ENCODE peak calls at places on chromosomes 2 and 18, in nine cellular contexts. O is HCT116, D is neural progenitor cell, B is left ventricle myocardium inferior, Y is GM23338, M is transverse colon, P is H7, H is dorsolateral prefrontal cortex, K is astrocyte of the spinal cord. R is an unnamed sample.

GRCh38 chr18:28581503-28582169 is 404.7 kb upstream of the CDH2 start:
- DNase-seq in O (no peak), D (peak), B (no peak), Y (peak), M (no peak), P (no peak), H (no peak), K (peak), R (no peak)

GRCh38 chr18:22674300-22674699 is 256.6 kb upstream of the CTAGE1 start:
- DNase-seq in O (peak), D (no peak), B (no peak), Y (no peak), M (no peak), P (no peak), H (no peak), K (peak), R (peak)

GRCh38 chr2:27823135-27823534 is 51.6 kb downstream of the MRPL33 start:
- DNase-seq in O (no peak), D (no peak), B (no peak), Y (no peak), M (no peak), P (no peak), H (no peak), K (no peak), R (no peak)

GRCh38 chr2:46171441-46171953 is 125.7 kb upstream of the EPAS1 start:
- DNase-seq in O (peak), D (peak), B (no peak), Y (no peak), M (no peak), P (no peak), H (peak), K (peak), R (peak)

GRCh38 chr2:24352664-24353063 is 7.7 kb downstream of the ITSN2 start:
- DNase-seq in O (no peak), D (no peak), B (no peak), Y (no peak), M (no peak), P (no peak), H (no peak), K (no peak), R (no peak)

GRCh38 chr2:141439524-141439923 is 691.3 kb downstream of the LRP1B start:
- DNase-seq in O (no peak), D (no peak), B (no peak), Y (no peak), M (no peak), P (no peak), H (no peak), K (peak), R (no peak)

GRCh38 chr2:43160778-43161177 is 65.6 kb downstream of the ZFP36L2 start:
- DNase-seq in O (no peak), D (no peak), B (no peak), Y (no peak), M (peak), P (peak), H (no peak), K (no peak), R (no peak)

GRCh38 chr2:235709124-235709813 is 215.4 kb downstream of the AGAP1 start:
- DNase-seq in O (peak), D (no peak), B (no peak), Y (no peak), M (peak), P (no peak), H (no peak), K (no peak), R (no peak)

GRCh38 chr2:75303227-75303626 is 103.9 kb upstream of the TACR1 start:
- DNase-seq in O (no peak), D (no peak), B (no peak), Y (no peak), M (no peak), P (no peak), H (no peak), K (no peak), R (no peak)

GRCh38 chr2:33291278-33292013 is 185.0 kb upstream of the RASGRP3 start:
- DNase-seq in O (no peak), D (no peak), B (no peak), Y (no peak), M (no peak), P (no peak), H (no peak), K (peak), R (peak)

GRCh38 chr2:216379955-216380354 is 7.7 kb upstream of the MARCHF4 start:
- DNase-seq in O (no peak), D (no peak), B (no peak), Y (no peak), M (no peak), P (no peak), H (no peak), K (no peak), R (no peak)

GRCh38 chr2:225282858-225283693 is 116.4 kb upstream of the NYAP2 start:
- DNase-seq in O (peak), D (peak), B (no peak), Y (peak), M (no peak), P (peak), H (no peak), K (peak), R (no peak)

GRCh38 chr18:78995740-78996395 is 16.2 kb downstream of the SALL3 start:
- DNase-seq in O (no peak), D (no peak), B (no peak), Y (no peak), M (no peak), P (no peak), H (no peak), K (no peak), R (no peak)

GRCh38 chr2:159214325-159214865 is 72.1 kb downstream of the WDSUB1 start:
- DNase-seq in O (no peak), D (no peak), B (no peak), Y (no peak), M (no peak), P (no peak), H (no peak), K (no peak), R (no peak)

GRCh38 chr2:134446431-134447091 is 192.7 kb downstream of the MGAT5 start:
- DNase-seq in O (no peak), D (no peak), B (no peak), Y (no peak), M (no peak), P (no peak), H (no peak), K (peak), R (peak)

GRCh38 chr2:60948926-60949579 is 67.7 kb downstream of the REL start:
- DNase-seq in O (peak), D (no peak), B (no peak), Y (no peak), M (no peak), P (no peak), H (no peak), K (peak), R (no peak)

GRCh38 chr2:136916131-136916530 is 150.8 kb downstream of the THSD7B start:
- DNase-seq in O (no peak), D (no peak), B (no peak), Y (no peak), M (no peak), P (no peak), H (no peak), K (no peak), R (no peak)

GRCh38 chr2:11342561-11343343 is 1.7 kb downstream of the ROCK2 start:
- DNase-seq in O (peak), D (peak), B (no peak), Y (no peak), M (peak), P (no peak), H (no peak), K (peak), R (peak)

GRCh38 chr2:68454719-68455118 is 12.4 kb downstream of the FBXO48 start:
- DNase-seq in O (no peak), D (no peak), B (no peak), Y (no peak), M (no peak), P (no peak), H (no peak), K (no peak), R (no peak)

GRCh38 chr2:140718999-140719398 is 1411.8 kb downstream of the LRP1B start:
- DNase-seq in O (no peak), D (no peak), B (no peak), Y (no peak), M (no peak), P (no peak), H (no peak), K (no peak), R (no peak)

GRCh38 chr2:174697267-174697666 is 67.0 kb downstream of the CHRNA1 start:
- DNase-seq in O (peak), D (peak), B (peak), Y (peak), M (peak), P (peak), H (peak), K (peak), R (no peak)

GRCh38 chr2:219308142-219309093 is 783 bp downstream of the PTPRN start:
- DNase-seq in O (peak), D (peak), B (peak), Y (peak), M (peak), P (peak), H (peak), K (peak), R (peak)

GRCh38 chr2:197304556-197305011 is 6.0 kb downstream of the ANKRD44 start:
- DNase-seq in O (no peak), D (no peak), B (no peak), Y (no peak), M (no peak), P (no peak), H (no peak), K (no peak), R (no peak)

GRCh38 chr2:189231719-189232323 is 52.3 kb upstream of the COL5A2 start:
- DNase-seq in O (no peak), D (no peak), B (no peak), Y (no peak), M (no peak), P (no peak), H (no peak), K (no peak), R (no peak)

GRCh38 chr2:41859615-41860014 is 188.2 kb upstream of the PKDCC start:
- DNase-seq in O (no peak), D (no peak), B (no peak), Y (no peak), M (no peak), P (no peak), H (no peak), K (no peak), R (no peak)

GRCh38 chr2:235255716-235256115 is 238.1 kb upstream of the AGAP1 start:
- DNase-seq in O (no peak), D (no peak), B (no peak), Y (no peak), M (no peak), P (no peak), H (no peak), K (no peak), R (no peak)

GRCh38 chr2:201116959-201117734 is 1.2 kb downstream of the CFLAR start:
- DNase-seq in O (peak), D (peak), B (peak), Y (peak), M (peak), P (peak), H (no peak), K (peak), R (peak)

GRCh38 chr18:49368876-49369440 is 91.5 kb downstream of the DYM start:
- DNase-seq in O (no peak), D (peak), B (no peak), Y (peak), M (no peak), P (peak), H (no peak), K (peak), R (no peak)

GRCh38 chr2:128410758-128411215 is 92.1 kb upstream of the HS6ST1 start:
- DNase-seq in O (no peak), D (no peak), B (no peak), Y (no peak), M (no peak), P (no peak), H (peak), K (no peak), R (no peak)

GRCh38 chr2:181892795-181893435 is 1.4 kb downstream of the ITPRID2 start:
- DNase-seq in O (peak), D (no peak), B (no peak), Y (no peak), M (no peak), P (no peak), H (no peak), K (peak), R (no peak)

GRCh38 chr2:20487392-20488135 is 40.7 kb downstream of the RHOB start:
- DNase-seq in O (no peak), D (peak), B (no peak), Y (peak), M (no peak), P (peak), H (no peak), K (no peak), R (no peak)

GRCh38 chr2:205712508-205712907 is 30.2 kb downstream of the NRP2 start:
- DNase-seq in O (no peak), D (no peak), B (no peak), Y (no peak), M (no peak), P (no peak), H (no peak), K (peak), R (no peak)

GRCh38 chr2:240655931-240656886 is 26.5 kb downstream of the AQP12B start:
- DNase-seq in O (no peak), D (no peak), B (no peak), Y (no peak), M (no peak), P (peak), H (no peak), K (peak), R (no peak)

GRCh38 chr18:57539702-57540101 is 46.8 kb downstream of the FECH start:
- DNase-seq in O (no peak), D (no peak), B (no peak), Y (no peak), M (no peak), P (no peak), H (no peak), K (no peak), R (no peak)

GRCh38 chr2:139411236-139411635 is 631.0 kb upstream of the NXPH2 start:
- DNase-seq in O (no peak), D (no peak), B (no peak), Y (no peak), M (no peak), P (no peak), H (no peak), K (no peak), R (no peak)

GRCh38 chr2:72887032-72887835 is at the start of gene SPR:
- DNase-seq in O (peak), D (peak), B (peak), Y (peak), M (peak), P (peak), H (peak), K (peak), R (no peak)

DNA sequence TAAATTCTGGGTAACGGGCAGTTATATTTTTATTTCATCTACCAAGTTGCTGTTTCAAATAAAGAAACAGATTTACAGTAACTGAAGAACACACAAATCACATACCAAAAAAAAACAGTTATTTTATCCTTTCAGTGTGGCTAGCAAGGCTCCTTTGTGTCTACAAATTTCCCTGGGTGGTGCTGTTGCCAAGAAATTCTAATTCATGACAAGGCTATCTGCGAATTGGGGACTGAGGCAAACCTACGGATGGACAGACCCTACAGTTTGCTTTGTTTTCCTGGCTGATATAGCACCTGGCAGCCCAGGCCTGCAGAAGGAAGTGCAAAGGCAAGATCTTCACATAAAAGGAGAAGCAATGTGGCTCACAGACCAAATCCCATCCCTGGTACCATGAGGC is 4.5 kb downstream of the KLF7 start:
- DNase-seq in O (no peak), D (no peak), B (no peak), Y (no peak), M (no peak), P (no peak), H (no peak), K (peak), R (no peak)
- H3K4me3 ChIP-seq in O (no peak), D (no peak), B (peak), Y (peak), M (no peak), P (no peak), H (peak), K (no peak), R (peak)

GRCh38 chr18:36066001-36066400 is 1.4 kb downstream of the RPRD1A start:
- DNase-seq in O (no peak), D (no peak), B (no peak), Y (no peak), M (no peak), P (no peak), H (no peak), K (peak), R (no peak)
- H3K4me3 ChIP-seq in O (peak), D (peak), B (peak), Y (peak), M (peak), P (peak), H (peak), K (peak), R (peak)

GRCh38 chr2:161138429-161138828 is 21.8 kb upstream of the TANK start:
- DNase-seq in O (no peak), D (no peak), B (no peak), Y (no peak), M (no peak), P (no peak), H (no peak), K (no peak), R (no peak)
- H3K4me3 ChIP-seq in O (no peak), D (no peak), B (peak), Y (no peak), M (peak), P (no peak), H (no peak), K (no peak), R (no peak)

DNA sequence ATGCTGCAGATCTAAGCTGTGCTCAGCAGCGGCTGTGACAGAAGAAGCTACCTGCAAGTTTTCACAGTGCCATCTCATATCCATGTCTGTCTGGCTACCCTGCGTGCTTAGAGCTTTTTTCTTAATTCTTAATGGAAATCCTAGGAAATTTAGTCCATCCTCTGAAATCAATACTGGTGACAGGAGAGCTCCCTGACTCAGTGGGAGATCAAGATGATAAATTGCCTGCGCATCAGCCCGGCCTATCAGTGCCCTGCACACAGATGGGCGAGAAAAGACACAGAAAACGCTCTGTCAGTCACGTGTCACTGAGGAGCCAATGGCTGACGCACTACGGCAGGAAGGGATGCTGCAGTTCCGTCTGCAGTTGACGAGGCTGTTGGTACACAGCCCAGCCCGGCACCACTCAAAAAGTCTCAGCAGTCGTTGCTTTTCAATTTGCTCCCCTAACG is 819.6 kb upstream of the FSHR start:
- DNase-seq in O (no peak), D (peak), B (peak), Y (peak), M (peak), P (peak), H (peak), K (peak), R (no peak)
- H3K4me3 ChIP-seq in O (no peak), D (peak), B (peak), Y (peak), M (no peak), P (peak), H (peak), K (peak), R (no peak)

R was measured in AG04450.